ENCODE peak calls at places on chromosome 2, in eight cellular contexts. K, C, F, V, T, D, L and W are unnamed samples.

GRCh38 chr2:20050712-20051517 is 513 bp downstream of the LAPTM4A start:
- DNase-seq in C (no peak), T (no peak), L (peak), K (no peak), D (peak), F (peak), V (peak), W (peak)

GRCh38 chr2:181461056-181461630 is 4.0 kb downstream of the ITGA4 start:
- DNase-seq in K (no peak), V (no peak), L (no peak), D (no peak), F (no peak), T (no peak), C (no peak), W (no peak)

GRCh38 chr2:114754907-114755563 is 312.6 kb downstream of the DPP10 start:
- DNase-seq in K (no peak), D (no peak), L (no peak), F (no peak), V (no peak), C (no peak), T (no peak), W (no peak)

GRCh38 chr2:106193977-106194778 is at the start of gene UXS1:
- DNase-seq in C (peak), K (peak), F (peak), D (peak), T (peak), V (peak), L (peak), W (peak)

GRCh38 chr2:71821856-71822255 is 325.8 kb downstream of the CYP26B1 start:
- DNase-seq in F (no peak), V (no peak), T (no peak), K (no peak), D (no peak), C (no peak), L (no peak), W (peak)

GRCh38 chr2:18926633-18927524 is 337.5 kb upstream of the NT5C1B start:
- DNase-seq in K (no peak), C (no peak), V (no peak), T (no peak), D (no peak), F (no peak), L (no peak), W (peak)

GRCh38 chr2:11701831-11702301 is 31.9 kb upstream of the NTSR2 start:
- DNase-seq in T (no peak), F (no peak), V (no peak), L (no peak), K (no peak), D (no peak), C (no peak), W (no peak)

GRCh38 chr2:235577404-235578330 is 83.8 kb downstream of the AGAP1 start:
- DNase-seq in K (no peak), V (no peak), D (peak), T (no peak), L (peak), C (no peak), F (peak), W (peak)